ENCODE peak calls at places on chromosomes 7 and 10, in four cellular contexts. One of them, this sample, is unnamed.
A peak's percentile ranks its signal among the peaks of the same experiment; 100 is the strongest.

GRCh38 chr10:25867321-25867720 is 66.7 kb upstream of the MYO3A start:
- DNase-seq in A549: no peak
- DNase-seq in H1: no peak
- DNase-seq in GM12878: no peak
- DNase-seq in this sample: no peak

GRCh38 chr7:151863386-151864079 is 13.4 kb downstream of the PRKAG2 start:
- DNase-seq in A549: peak; percentile 41
- DNase-seq in H1: no peak
- DNase-seq in GM12878: no peak
- DNase-seq in this sample: no peak

GRCh38 chr10:7233259-7233991 is 177.4 kb downstream of the SFMBT2 start:
- DNase-seq in A549: peak; percentile 70
- DNase-seq in H1: no peak
- DNase-seq in GM12878: no peak
- DNase-seq in this sample: no peak

GRCh38 chr7:66629222-66629658 is 559 bp downstream of the KCTD7 start:
- DNase-seq in A549: no peak
- DNase-seq in H1: no peak
- DNase-seq in GM12878: no peak
- DNase-seq in this sample: no peak

GRCh38 chr10:93224005-93224779 is 150.5 kb downstream of the CYP26A1 start:
- DNase-seq in A549: peak; percentile 18
- DNase-seq in H1: no peak
- DNase-seq in GM12878: peak; percentile 3
- DNase-seq in this sample: no peak

GRCh38 chr7:22008683-22009082 is 63.0 kb upstream of the CDCA7L start:
- DNase-seq in A549: no peak
- DNase-seq in H1: no peak
- DNase-seq in GM12878: no peak
- DNase-seq in this sample: no peak

GRCh38 chr10:110789604-110790428 is 81.9 kb upstream of the PDCD4 start:
- DNase-seq in A549: no peak
- DNase-seq in H1: no peak
- DNase-seq in GM12878: no peak
- DNase-seq in this sample: no peak

GRCh38 chr10:104819731-104820130 is 178.6 kb downstream of the SORCS3 start:
- DNase-seq in A549: no peak
- DNase-seq in H1: no peak
- DNase-seq in GM12878: no peak
- DNase-seq in this sample: no peak

GRCh38 chr7:32937344-32938174 is 19.7 kb upstream of the FKBP9 start:
- DNase-seq in A549: peak; percentile 16
- DNase-seq in H1: no peak
- DNase-seq in GM12878: no peak
- DNase-seq in this sample: peak; percentile 61

GRCh38 chr7:142519077-142519789 is 230.0 kb upstream of the PRSS1 start:
- DNase-seq in A549: no peak
- DNase-seq in H1: no peak
- DNase-seq in GM12878: no peak
- DNase-seq in this sample: peak; percentile 40

GRCh38 chr10:128061306-128062300 is 64.6 kb downstream of the MKI67 start:
- DNase-seq in A549: no peak
- DNase-seq in H1: no peak
- DNase-seq in GM12878: no peak
- DNase-seq in this sample: no peak

GRCh38 chr7:99293650-99294049 is 21.0 kb downstream of the MYH16 start:
- DNase-seq in A549: no peak
- DNase-seq in H1: no peak
- DNase-seq in GM12878: no peak
- DNase-seq in this sample: no peak
- H3K4me3 ChIP-seq in A549: no peak overlapping the region
- H3K4me3 ChIP-seq in H1: no peak overlapping the region
- H3K4me3 ChIP-seq in GM12878: no peak overlapping the region
- H3K4me3 ChIP-seq in this sample: no peak overlapping the region

GRCh38 chr10:30186371-30186875 is 127.0 kb upstream of the JCAD start:
- DNase-seq in A549: no peak
- DNase-seq in H1: no peak
- DNase-seq in GM12878: no peak
- DNase-seq in this sample: no peak

GRCh38 chr10:30188101-30188500 is 128.7 kb upstream of the JCAD start:
- DNase-seq in A549: no peak
- DNase-seq in H1: no peak
- DNase-seq in GM12878: no peak
- DNase-seq in this sample: peak; percentile 38

GRCh38 chr10:30184397-30185033 is 125.1 kb upstream of the JCAD start:
- DNase-seq in A549: no peak
- DNase-seq in H1: no peak
- DNase-seq in GM12878: no peak
- DNase-seq in this sample: peak; percentile 23

GRCh38 chr10:30187010-30187409 is 127.6 kb upstream of the JCAD start:
- DNase-seq in A549: no peak
- DNase-seq in H1: no peak
- DNase-seq in GM12878: no peak
- DNase-seq in this sample: no peak

GRCh38 chr10:30185916-30186315 is 126.5 kb upstream of the JCAD start:
- DNase-seq in A549: no peak
- DNase-seq in H1: no peak
- DNase-seq in GM12878: no peak
- DNase-seq in this sample: peak; percentile 90
- TF ChIP-seq USF2 in A549: no peak
- TF ChIP-seq USF2 in H1: no peak
- TF ChIP-seq USF2 in GM12878: no peak
- TF ChIP-seq USF2 in this sample: no peak

DNA sequence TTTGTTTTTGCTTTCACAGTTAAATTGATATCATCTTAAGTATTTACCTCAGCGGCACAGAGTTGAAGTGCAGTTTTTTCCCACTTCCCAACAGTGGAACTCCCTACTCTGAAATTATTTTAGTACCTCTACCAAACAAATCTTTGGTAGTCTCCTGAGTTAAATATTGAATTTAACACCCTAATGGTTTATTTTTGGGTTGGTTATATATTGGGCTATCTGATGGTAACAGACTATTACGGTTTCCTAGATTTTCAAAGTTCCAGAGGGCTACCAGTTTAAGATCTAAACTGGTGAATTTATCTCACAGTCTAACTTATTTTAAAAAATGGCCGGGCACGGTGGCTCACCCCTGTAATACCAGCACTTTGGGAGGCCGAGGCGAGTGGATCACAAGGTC is 1.3 kb downstream of the ZNF277 start:
- DNase-seq in A549: no peak
- DNase-seq in H1: no peak
- DNase-seq in GM12878: no peak
- DNase-seq in this sample: no peak
- H3K4me3 ChIP-seq in A549: peak overlapping the region; percentile 76
- H3K4me3 ChIP-seq in H1: no peak overlapping the region
- H3K4me3 ChIP-seq in GM12878: peak overlapping the region; percentile 94
- H3K4me3 ChIP-seq in this sample: no peak overlapping the region

GRCh38 chr7:101558742-101559325 is 70.3 kb downstream of the MYL10 start:
- DNase-seq in A549: no peak
- DNase-seq in H1: no peak
- DNase-seq in GM12878: no peak
- DNase-seq in this sample: no peak
- TF ChIP-seq USF2 in A549: no peak
- TF ChIP-seq USF2 in H1: no peak
- TF ChIP-seq USF2 in GM12878: no peak
- TF ChIP-seq USF2 in this sample: no peak

GRCh38 chr7:91327341-91327740 is 63.1 kb downstream of the FZD1 start:
- DNase-seq in A549: no peak
- DNase-seq in H1: no peak
- DNase-seq in GM12878: no peak
- DNase-seq in this sample: no peak
- H3K4me3 ChIP-seq in A549: no peak overlapping the region
- H3K4me3 ChIP-seq in H1: no peak overlapping the region
- H3K4me3 ChIP-seq in GM12878: no peak overlapping the region
- H3K4me3 ChIP-seq in this sample: no peak overlapping the region

GRCh38 chr10:119536508-119536837 is 6.0 kb downstream of the RGS10 start:
- DNase-seq in A549: no peak
- DNase-seq in H1: no peak
- DNase-seq in GM12878: no peak
- DNase-seq in this sample: no peak
- TF ChIP-seq USF2 in A549: no peak
- TF ChIP-seq USF2 in H1: no peak
- TF ChIP-seq USF2 in GM12878: no peak
- TF ChIP-seq USF2 in this sample: no peak

DNA sequence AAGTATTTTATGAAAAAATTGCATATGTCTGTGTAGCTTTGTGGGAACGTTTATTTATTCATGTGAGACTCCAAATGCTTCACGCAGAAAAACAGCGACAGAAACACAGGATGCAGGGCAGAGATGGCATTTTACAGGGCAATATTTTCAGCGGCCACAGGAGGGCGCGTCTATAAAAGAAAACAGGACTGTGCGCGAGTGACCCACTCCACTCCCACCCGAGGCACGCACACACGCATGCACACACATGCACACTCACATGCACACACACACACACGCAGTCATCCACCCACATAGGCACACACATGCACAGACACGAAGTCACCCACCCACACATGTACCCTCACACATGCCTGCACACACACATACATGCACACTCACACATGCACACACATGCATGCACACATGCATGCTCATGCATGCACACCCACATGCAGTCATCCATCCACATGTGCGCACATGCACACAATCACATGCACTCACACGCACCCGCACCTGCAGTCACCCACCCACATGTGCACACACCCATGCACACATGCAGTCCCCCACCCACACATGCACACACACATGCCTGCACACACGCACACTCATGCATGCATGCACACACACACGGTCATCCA is 96.3 kb downstream of the DNAJB6 start:
- DNase-seq in A549: peak; percentile 47
- DNase-seq in H1: peak; percentile 77
- DNase-seq in GM12878: no peak
- DNase-seq in this sample: peak; percentile 17
- H3K4me3 ChIP-seq in A549: peak overlapping the region; percentile 39
- H3K4me3 ChIP-seq in H1: no peak overlapping the region
- H3K4me3 ChIP-seq in GM12878: no peak overlapping the region
- H3K4me3 ChIP-seq in this sample: peak overlapping the region; percentile 9

DNA sequence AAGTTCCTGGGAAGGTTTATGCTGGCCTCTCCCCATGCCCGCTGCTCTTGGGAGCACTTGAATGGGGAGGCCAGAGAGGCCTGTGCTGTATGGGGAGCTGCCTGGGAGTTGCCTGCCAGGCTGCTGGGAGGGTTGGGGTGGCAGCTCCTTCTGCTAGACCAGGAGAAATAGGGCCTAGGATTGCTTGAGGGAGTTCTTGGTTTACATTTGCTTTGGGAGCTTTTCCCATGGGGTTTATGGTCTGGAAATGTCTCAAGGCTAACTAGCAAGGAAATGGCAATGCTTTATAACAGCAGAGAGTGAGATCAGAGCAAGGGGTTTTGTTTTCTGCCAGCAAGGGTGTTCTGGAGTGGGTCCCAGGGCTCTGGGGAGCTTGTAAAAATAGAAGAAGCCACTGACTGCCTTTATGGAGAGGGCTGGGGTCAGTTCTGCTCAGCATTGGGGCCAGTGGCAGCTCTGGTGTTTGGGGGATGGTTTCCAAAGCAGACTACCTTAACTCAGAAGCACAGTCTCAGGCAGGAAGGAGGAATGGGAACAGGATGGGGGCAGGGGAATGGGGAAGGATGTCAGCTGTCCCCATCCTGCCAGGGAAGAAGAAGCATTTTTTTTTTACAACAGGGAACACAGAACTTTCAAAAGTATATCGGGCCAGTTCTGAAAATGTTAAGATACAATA is 28.6 kb downstream of the TSPAN15 start:
- DNase-seq in A549: no peak
- DNase-seq in H1: no peak
- DNase-seq in GM12878: no peak
- DNase-seq in this sample: no peak
- TF ChIP-seq USF2 in A549: no peak
- TF ChIP-seq USF2 in H1: no peak
- TF ChIP-seq USF2 in GM12878: no peak
- TF ChIP-seq USF2 in this sample: no peak

This sample was measured in IMR-90.